ENCODE peak calls at places on chromosomes 4 and X, in seven cellular contexts. Q is iris pigment epithelial cell; J is stimulated activated CD4-positive, alpha-beta T cell treated with anti-CD3 and anti-CD28 coated beads, TNF-alpha, amount 100 ng/mL, for 24 hours; W is T-helper 1 cell; K is substantia nigra; H is BJ; N is islet precursor cell. E is an unnamed sample.

GRCh38 chr4:156496797-156497196 is 474.8 kb downstream of the PDGFC start:
- DNase-seq in Q (no peak), J (no peak), W (no peak), K (no peak), H (peak), N (no peak), E (no peak)

GRCh38 chr4:48071171-48071570 is 54.6 kb downstream of the NIPAL1 start:
- DNase-seq in Q (peak), J (no peak), W (no peak), K (no peak), H (no peak), N (no peak), E (no peak)

GRCh38 chr4:3684546-3684945 is 81.6 kb upstream of the ADRA2C start:
- DNase-seq in Q (no peak), J (no peak), W (no peak), K (no peak), H (no peak), N (no peak), E (no peak)

GRCh38 chr4:38406243-38406642 is 257.8 kb upstream of the KLF3 start:
- DNase-seq in Q (no peak), J (no peak), W (no peak), K (no peak), H (no peak), N (no peak), E (no peak)

GRCh38 chr4:188387134-188387791 is 248.0 kb downstream of the TRIML1 start:
- DNase-seq in Q (peak), J (no peak), W (no peak), K (no peak), H (no peak), N (peak), E (no peak)

GRCh38 chr4:8537041-8537461 is 43.1 kb upstream of the GPR78 start:
- DNase-seq in Q (peak), J (no peak), W (no peak), K (no peak), H (no peak), N (no peak), E (no peak)

GRCh38 chrX:53071604-53072417 is 10.4 kb upstream of the TSPYL2 start:
- DNase-seq in Q (peak), J (peak), W (peak), K (peak), H (no peak), N (peak), E (peak)

GRCh38 chrX:149004936-149005335 is 500.2 kb downstream of the IDS start:
- DNase-seq in Q (no peak), J (no peak), W (no peak), K (no peak), H (no peak), N (no peak), E (no peak)

GRCh38 chr4:169720529-169720928 is 37.2 kb downstream of the HPF1 start:
- DNase-seq in Q (no peak), J (no peak), W (no peak), K (no peak), H (no peak), N (no peak), E (no peak)

GRCh38 chr4:139848043-139848442 is 182.4 kb downstream of the MGST2 start:
- DNase-seq in Q (no peak), J (no peak), W (no peak), K (no peak), H (no peak), N (no peak), E (no peak)

GRCh38 chr4:139314047-139314800 is 11.9 kb upstream of the NDUFC1 start:
- DNase-seq in Q (no peak), J (no peak), W (no peak), K (no peak), H (no peak), N (no peak), E (no peak)

GRCh38 chr4:76410621-76411020 is 10.3 kb downstream of the CCDC158 start:
- DNase-seq in Q (no peak), J (no peak), W (no peak), K (no peak), H (no peak), N (no peak), E (no peak)

GRCh38 chrX:39953879-39954278 is 143.9 kb downstream of the BCOR start:
- DNase-seq in Q (peak), J (no peak), W (no peak), K (no peak), H (no peak), N (peak), E (no peak)

GRCh38 chr4:153038493-153039311 is 102.6 kb downstream of the FHDC1 start:
- DNase-seq in Q (no peak), J (no peak), W (no peak), K (no peak), H (no peak), N (no peak), E (no peak)

GRCh38 chrX:19869195-19869594 is 18.2 kb downstream of the SH3KBP1 start:
- DNase-seq in Q (no peak), J (no peak), W (no peak), K (no peak), H (no peak), N (no peak), E (no peak)

GRCh38 chrX:14697453-14697852 is 168.1 kb downstream of the GLRA2 start:
- DNase-seq in Q (no peak), J (peak), W (no peak), K (no peak), H (no peak), N (peak), E (no peak)

GRCh38 chr4:185304944-185305690 is 90.6 kb downstream of the LRP2BP start:
- DNase-seq in Q (no peak), J (peak), W (peak), K (no peak), H (no peak), N (peak), E (no peak)

GRCh38 chrX:46433892-46434291 is 111.3 kb downstream of the ZNF674 start:
- DNase-seq in Q (peak), J (no peak), W (no peak), K (no peak), H (no peak), N (no peak), E (no peak)

GRCh38 chrX:143296521-143296920 is 220.8 kb downstream of the SPANXN3 start:
- DNase-seq in Q (no peak), J (no peak), W (no peak), K (no peak), H (no peak), N (no peak), E (no peak)

GRCh38 chr4:121709766-121710405 is 13.1 kb upstream of the ANXA5 start:
- DNase-seq in Q (no peak), J (no peak), W (no peak), K (no peak), H (no peak), N (no peak), E (no peak)

GRCh38 chrX:8868070-8868795 is 67.0 kb upstream of the FAM9A start:
- DNase-seq in Q (peak), J (no peak), W (no peak), K (no peak), H (peak), N (no peak), E (no peak)

GRCh38 chr4:153523171-153523757 is 57.1 kb downstream of the TMEM131L start:
- DNase-seq in Q (no peak), J (no peak), W (no peak), K (no peak), H (no peak), N (no peak), E (no peak)

GRCh38 chr4:163090997-163091684 is 75.5 kb downstream of the NAF1 start:
- DNase-seq in Q (no peak), J (no peak), W (no peak), K (no peak), H (no peak), N (no peak), E (no peak)

GRCh38 chr4:182225257-182225852 is 17.8 kb upstream of the TENM3 start:
- DNase-seq in Q (no peak), J (no peak), W (no peak), K (no peak), H (no peak), N (no peak), E (no peak)

GRCh38 chrX:76428243-76429130 is 977 bp downstream of the MAGEE1 start:
- DNase-seq in Q (no peak), J (peak), W (peak), K (no peak), H (no peak), N (peak), E (no peak)

GRCh38 chrX:72025236-72025770 is 106.4 kb downstream of the RTL5 start:
- DNase-seq in Q (no peak), J (no peak), W (no peak), K (no peak), H (no peak), N (peak), E (no peak)